ENCODE peak calls at places on chromosomes 12 and 14, in nine cellular contexts. U is hepatocyte; E is CD8-positive, alpha-beta T cell; J is Calu3; N is fibroblast of mammary gland; C is stimulated activated CD8-positive, alpha-beta memory T cell treated with anti-CD3 and anti-CD28 coated beads, Interleukin-2, amount 100 ng/mL, for 1 hour; H is substantia nigra; T is NCI-H1694; G is GM23248. P is an unnamed sample.
A peak's percentile ranks its signal among the peaks of the same experiment; 100 is the strongest.

GRCh38 chr14:59427653-59428578 is 37.3 kb downstream of the GPR135 start:
- DNase-seq in J (no peak), H (no peak), U (no peak), T (no peak), C (no peak), G (peak; percentile 59), E (no peak), N (peak; percentile 93), P (peak; percentile 79)

GRCh38 chr12:6336859-6337744 is 4.8 kb downstream of the TNFRSF1A start:
- DNase-seq in G (peak; percentile 54), U (no peak), N (no peak), H (no peak), E (peak; percentile 86), C (peak; percentile 40), J (no peak), T (no peak), P (peak; percentile 50)

GRCh38 chr14:93536945-93537344 is 106.2 kb downstream of the UNC79 start:
- DNase-seq in G (peak; percentile 34), H (no peak), T (peak; percentile 34), U (peak; percentile 7), N (peak; percentile 31), E (no peak), J (peak; percentile 11), C (no peak), P (no peak)

GRCh38 chr12:122864894-122865253 is 29.6 kb downstream of the HIP1R start:
- DNase-seq in N (no peak), E (no peak), J (no peak), C (no peak), H (no peak), T (no peak), G (no peak), U (no peak), P (no peak)

GRCh38 chr12:93908846-93909592 is 231.8 kb downstream of the CRADD start:
- DNase-seq in E (no peak), T (no peak), H (peak; percentile 1), N (peak; percentile 29), U (no peak), J (peak; percentile 14), C (no peak), G (peak; percentile 79), P (peak; percentile 59)

GRCh38 chr12:10717410-10717809 is 5.7 kb downstream of the YBX3 start:
- DNase-seq in T (no peak), J (no peak), U (no peak), G (peak; percentile 43), E (no peak), H (no peak), C (no peak), N (peak; percentile 52), P (no peak)

GRCh38 chr14:49853572-49854375 is 1.2 kb upstream of the NEMF start:
- DNase-seq in N (peak; percentile 85), E (peak; percentile 80), T (peak; percentile 89), J (peak; percentile 84), H (peak; percentile 38), C (peak; percentile 49), U (peak; percentile 87), G (peak; percentile 94), P (peak; percentile 75)

GRCh38 chr12:89448951-89449371 is 75.6 kb downstream of the GALNT4 start:
- DNase-seq in G (peak; percentile 37), J (no peak), U (no peak), N (no peak), E (no peak), H (no peak), T (no peak), C (no peak), P (no peak)

GRCh38 chr14:21867541-21867940 is 193.9 kb upstream of the OR4E1 start:
- DNase-seq in N (peak; percentile 54), C (no peak), H (no peak), U (no peak), E (no peak), G (peak; percentile 45), J (no peak), T (no peak), P (no peak)

GRCh38 chr12:27246141-27246540 is 2.1 kb downstream of the STK38L start:
- DNase-seq in H (no peak), E (no peak), T (no peak), J (no peak), C (no peak), N (no peak), G (no peak), U (no peak), P (no peak)

GRCh38 chr12:49889361-49890095 is 14.2 kb downstream of the FAIM2 start:
- DNase-seq in C (no peak), N (no peak), G (no peak), U (no peak), H (no peak), E (no peak), T (no peak), J (no peak), P (peak; percentile 16)